ENCODE peak calls at places on chromosomes 16 and 17, in six cellular contexts. D is breast epithelium, K is GM23338, M is adrenal gland, Y is IMR-90, P is tibial nerve. Q is an unnamed sample.

GRCh38 chr16:69823831-69824563 is 61.9 kb downstream of the WWP2 start:
- DNase-seq in K (no peak), Y (no peak), P (peak; percentile 20), D (no peak), M (peak; percentile 81), Q (no peak)

GRCh38 chr16:86631441-86631840 is 53.1 kb downstream of the FOXL1 start:
- DNase-seq in K (no peak), D (no peak), M (no peak), Y (no peak), P (no peak), Q (no peak)

GRCh38 chr16:88376053-88376834 is 6.5 kb upstream of the ZNF469 start:
- DNase-seq in D (no peak), Y (no peak), M (no peak), K (no peak), P (no peak), Q (no peak)

GRCh38 chr17:6145946-6146345 is 75.8 kb downstream of the WSCD1 start:
- DNase-seq in K (no peak), M (no peak), P (no peak), Y (no peak), D (no peak), Q (no peak)

GRCh38 chr16:74111583-74111982 is 185.0 kb upstream of the PSMD7 start:
- DNase-seq in M (no peak), K (no peak), P (no peak), D (no peak), Y (no peak), Q (no peak)

GRCh38 chr16:13429411-13429810 is 490.5 kb upstream of the ERCC4 start:
- DNase-seq in P (no peak), M (no peak), K (no peak), Y (no peak), D (no peak), Q (no peak)

GRCh38 chr16:83400234-83400633 is 407.5 kb upstream of the HSBP1 start:
- DNase-seq in K (peak; percentile 76), Y (no peak), D (no peak), M (no peak), P (no peak), Q (peak; percentile 31)

GRCh38 chr16:22665048-22665797 is 148.7 kb upstream of the HS3ST2 start:
- DNase-seq in M (no peak), K (no peak), Y (no peak), D (no peak), P (no peak), Q (no peak)

GRCh38 chr17:41666708-41667279 is 21.9 kb upstream of the EIF1 start:
- DNase-seq in P (peak; percentile 79), M (peak; percentile 87), Y (peak; percentile 61), K (peak; percentile 91), D (peak; percentile 89), Q (peak; percentile 85)

GRCh38 chr17:78862073-78863023 is 21.7 kb upstream of the USP36 start:
- DNase-seq in D (no peak), P (peak; percentile 79), M (peak; percentile 95), Y (peak; percentile 98), K (no peak), Q (peak; percentile 75)

GRCh38 chr17:17054636-17055035 is 12.4 kb downstream of the MPRIP start:
- DNase-seq in P (no peak), M (no peak), D (no peak), K (no peak), Y (no peak), Q (no peak)

GRCh38 chr16:72819345-72819744 is 228.6 kb downstream of the ZFHX3 start:
- DNase-seq in K (no peak), D (no peak), M (peak; percentile 69), Y (peak; percentile 74), P (no peak), Q (no peak)

GRCh38 chr16:57797216-57797525 is 5.1 kb downstream of the KIFC3 start:
- DNase-seq in K (no peak), D (no peak), M (no peak), Y (no peak), P (no peak), Q (no peak)

GRCh38 chr17:8609910-8610309 is 20.6 kb downstream of the MYH10 start:
- DNase-seq in Y (no peak), M (no peak), K (no peak), P (no peak), D (no peak), Q (no peak)

GRCh38 chr16:79402356-79402755 is 198.2 kb downstream of the MAF start:
- DNase-seq in K (no peak), D (no peak), P (no peak), M (no peak), Y (no peak), Q (no peak)

GRCh38 chr17:31533546-31534155 is 142.2 kb downstream of the RAB11FIP4 start:
- DNase-seq in Y (peak; percentile 88), M (peak; percentile 55), P (no peak), K (peak; percentile 82), D (no peak), Q (no peak)

GRCh38 chr16:25690563-25691143 is 1.1 kb upstream of the HS3ST4 start:
- DNase-seq in P (no peak), D (no peak), K (peak; percentile 6), Y (no peak), M (no peak), Q (no peak)

GRCh38 chr16:46857261-46857962 is 26.4 kb upstream of the C16orf87 start:
- DNase-seq in P (no peak), Y (peak; percentile 82), M (peak; percentile 68), K (peak; percentile 59), D (no peak), Q (no peak)

GRCh38 chr16:5024632-5025031 is 9.1 kb downstream of the NAGPA start:
- DNase-seq in M (peak; percentile 21), K (peak; percentile 48), Y (no peak), D (no peak), P (no peak), Q (no peak)

GRCh38 chr17:43844241-43844640 is 2.7 kb upstream of the CD300LG start:
- DNase-seq in M (no peak), Y (no peak), P (no peak), D (no peak), K (no peak), Q (no peak)

GRCh38 chr17:43842975-43843325 is 4.0 kb upstream of the CD300LG start:
- DNase-seq in M (no peak), Y (no peak), K (no peak), D (no peak), P (no peak), Q (no peak)

GRCh38 chr17:43839670-43840101 is 6.7 kb upstream of the MPP3 start:
- DNase-seq in K (peak; percentile 20), M (no peak), P (no peak), Y (no peak), D (no peak), Q (no peak)

GRCh38 chr17:43845772-43846171 is 1.2 kb upstream of the CD300LG start:
- DNase-seq in Y (no peak), D (no peak), M (no peak), K (no peak), P (no peak), Q (no peak)

DNA sequence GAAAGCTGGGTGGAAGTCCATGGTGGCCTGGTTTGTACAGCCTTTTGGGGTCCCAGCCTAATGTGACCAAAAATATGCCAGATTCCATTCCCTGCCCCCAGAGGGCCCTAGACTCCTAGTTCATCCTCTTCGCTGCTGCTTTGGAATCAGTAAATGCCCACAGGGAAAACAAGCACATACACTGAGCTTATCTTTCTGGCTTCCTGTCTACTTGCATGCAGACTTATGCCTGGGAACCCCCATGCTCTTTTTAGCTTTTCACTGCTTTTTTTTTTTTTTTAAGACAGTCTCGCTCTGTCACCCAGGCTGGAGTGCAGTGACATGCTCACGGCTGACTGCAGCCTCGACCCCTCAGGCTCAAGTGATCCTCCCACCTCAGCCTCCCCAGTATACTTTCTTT is 6.2 kb upstream of the CD300LG start:
- DNase-seq in D (no peak), Y (peak; percentile 16), P (no peak), K (peak; percentile 46), M (no peak), Q (no peak)
- TF ChIP-seq CTCF in D (no peak), Y (peak; percentile 24), P (no peak), K (peak; percentile 63), M (no peak), Q (no peak)

GRCh38 chr16:67483150-67483549 is at the start of gene AGRP:
- DNase-seq in D (no peak), P (no peak), K (no peak), M (no peak), Y (no peak), Q (no peak)
- H3K4me3 ChIP-seq in D (no peak within 1 kb of the TSS), P (no peak within 1 kb of the TSS), K (no peak within 1 kb of the TSS), M (no peak within 1 kb of the TSS), Y (no peak within 1 kb of the TSS), Q (no peak within 1 kb of the TSS)

GRCh38 chr17:13576661-13577526 is 24.8 kb downstream of the HS3ST3A1 start:
- DNase-seq in P (no peak), Y (no peak), D (no peak), K (no peak), M (no peak), Q (no peak)
- TF ChIP-seq CTCF in P (no peak), Y (peak; percentile 16), D (no peak), K (peak; percentile 41), M (no peak), Q (no peak)

GRCh38 chr17:35063514-35064223 is at the start of gene RFFL:
- DNase-seq in M (peak; percentile 97), D (peak; percentile 88), P (peak; percentile 81), K (peak; percentile 95), Y (peak; percentile 99), Q (peak; percentile 91)
- H3K4me3 ChIP-seq in M (no peak within 1 kb of the TSS), D (peak within 1 kb of the TSS; percentile 23), P (no peak within 1 kb of the TSS), K (peak within 1 kb of the TSS; percentile 18), Y (peak within 1 kb of the TSS; percentile 8), Q (no peak within 1 kb of the TSS)

GRCh38 chr17:57662021-57662420 is 83.1 kb downstream of the CCDC182 start:
- DNase-seq in K (no peak), D (no peak), M (no peak), Y (no peak), P (no peak), Q (no peak)

GRCh38 chr17:57665128-57665527 is 80.0 kb downstream of the CCDC182 start:
- DNase-seq in D (peak; percentile 44), M (no peak), K (peak; percentile 32), Y (no peak), P (no peak), Q (no peak)

GRCh38 chr17:57663326-57664070 is 81.6 kb downstream of the CCDC182 start:
- DNase-seq in D (no peak), P (no peak), K (no peak), M (peak; percentile 65), Y (no peak), Q (no peak)

GRCh38 chr17:57665696-57666095 is 79.4 kb downstream of the CCDC182 start:
- DNase-seq in D (peak; percentile 37), P (no peak), M (peak; percentile 25), K (peak; percentile 41), Y (no peak), Q (no peak)

DNA sequence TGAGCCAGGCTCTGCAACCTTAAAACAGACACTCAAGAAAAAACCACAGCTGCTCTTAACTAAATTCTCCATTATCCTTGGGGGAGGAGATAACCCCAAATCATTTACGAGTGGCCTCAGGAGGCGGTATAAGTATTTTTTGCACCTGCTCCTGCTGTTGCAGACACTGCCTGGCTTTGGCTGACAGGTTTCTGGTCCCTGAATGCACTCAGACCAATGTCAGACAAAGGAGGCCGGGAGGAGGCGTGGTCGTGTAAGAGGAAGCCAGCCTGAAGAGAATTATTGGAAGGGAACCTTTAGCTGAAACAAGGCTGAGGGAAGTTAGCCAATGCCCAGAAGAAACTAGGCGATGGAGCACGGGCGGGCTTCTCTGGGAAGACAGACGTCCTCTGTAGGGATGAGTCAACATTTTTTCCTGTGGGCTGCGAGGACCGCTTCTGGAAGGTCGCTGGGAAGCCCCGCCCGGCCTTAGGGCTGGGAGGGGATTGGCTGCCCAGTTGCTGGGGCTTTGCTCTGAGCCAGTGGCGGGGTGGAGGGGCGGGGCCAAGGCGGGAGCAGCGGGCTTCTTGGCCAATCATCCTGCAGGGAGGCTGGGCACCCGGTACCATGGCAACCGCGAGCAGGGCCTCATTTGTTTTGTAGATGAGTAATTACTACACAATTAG is 82.3 kb downstream of the CCDC182 start:
- DNase-seq in D (peak; percentile 87), P (peak; percentile 88), Y (peak; percentile 99), K (peak; percentile 97), M (peak; percentile 99), Q (peak; percentile 94)
- TF ChIP-seq CTCF in D (no peak), P (no peak), Y (no peak), K (no peak), M (peak; percentile 10), Q (no peak)